ENCODE peak calls at places on chromosomes 6 and 20, in four cellular contexts. One of them, this sample, is unnamed.

GRCh38 chr6:166460473-166461437 is 78.0 kb upstream of the MPC1 start:
- DNase-seq in effector CD8-positive, alpha-beta T cell: no peak
- DNase-seq in fibroblast of villous mesenchyme: no peak
- DNase-seq in body of pancreas: no peak
- DNase-seq in this sample: no peak

GRCh38 chr20:17725094-17725835 is 25.5 kb downstream of the BANF2 start:
- DNase-seq in fibroblast of villous mesenchyme: no peak
- DNase-seq in effector CD8-positive, alpha-beta T cell: no peak
- DNase-seq in body of pancreas: peak
- DNase-seq in this sample: no peak

GRCh38 chr6:170295519-170296422 is 4.9 kb upstream of the DLL1 start:
- DNase-seq in effector CD8-positive, alpha-beta T cell: peak
- DNase-seq in fibroblast of villous mesenchyme: no peak
- DNase-seq in body of pancreas: peak
- DNase-seq in this sample: no peak

GRCh38 chr6:4359108-4359710 is 223.8 kb upstream of the ECI2 start:
- DNase-seq in effector CD8-positive, alpha-beta T cell: no peak
- DNase-seq in fibroblast of villous mesenchyme: no peak
- DNase-seq in body of pancreas: no peak
- DNase-seq in this sample: no peak

GRCh38 chr6:42762950-42763349 is 17.0 kb upstream of the TBCC start:
- DNase-seq in fibroblast of villous mesenchyme: no peak
- DNase-seq in effector CD8-positive, alpha-beta T cell: no peak
- DNase-seq in body of pancreas: no peak
- DNase-seq in this sample: no peak

GRCh38 chr20:38217791-38218565 is 42.6 kb downstream of the KIAA1755 start:
- DNase-seq in body of pancreas: peak
- DNase-seq in effector CD8-positive, alpha-beta T cell: no peak
- DNase-seq in fibroblast of villous mesenchyme: peak
- DNase-seq in this sample: peak

GRCh38 chr6:11233936-11234573 is 1.6 kb upstream of the NEDD9 start:
- DNase-seq in body of pancreas: no peak
- DNase-seq in effector CD8-positive, alpha-beta T cell: no peak
- DNase-seq in fibroblast of villous mesenchyme: no peak
- DNase-seq in this sample: peak

GRCh38 chr6:155093430-155093829 is 98.3 kb downstream of the TIAM2 start:
- DNase-seq in fibroblast of villous mesenchyme: no peak
- DNase-seq in effector CD8-positive, alpha-beta T cell: no peak
- DNase-seq in body of pancreas: no peak
- DNase-seq in this sample: no peak

GRCh38 chr6:73562557-73562956 is 41.7 kb upstream of the EEF1A1 start:
- DNase-seq in effector CD8-positive, alpha-beta T cell: no peak
- DNase-seq in fibroblast of villous mesenchyme: no peak
- DNase-seq in body of pancreas: no peak
- DNase-seq in this sample: no peak

GRCh38 chr6:15310680-15311079 is 64.8 kb downstream of the JARID2 start:
- DNase-seq in fibroblast of villous mesenchyme: no peak
- DNase-seq in effector CD8-positive, alpha-beta T cell: no peak
- DNase-seq in body of pancreas: no peak
- DNase-seq in this sample: no peak

GRCh38 chr20:25136643-25137559 is 55.0 kb upstream of the VSX1 start:
- DNase-seq in effector CD8-positive, alpha-beta T cell: no peak
- DNase-seq in body of pancreas: peak
- DNase-seq in fibroblast of villous mesenchyme: peak
- DNase-seq in this sample: peak

GRCh38 chr6:4134841-4135664 is at the start of gene ECI2:
- DNase-seq in body of pancreas: peak
- DNase-seq in effector CD8-positive, alpha-beta T cell: peak
- DNase-seq in fibroblast of villous mesenchyme: peak
- DNase-seq in this sample: peak

This sample was measured in SW480.